ENCODE peak calls at places on chromosomes 4 and X, in four cellular contexts. One of them, this sample, is unnamed.

GRCh38 chr4:151644625-151645024 is 116.2 kb downstream of the GATB start:
- DNase-seq in GM12891: no peak
- DNase-seq in K562: peak
- DNase-seq in GM12878: no peak
- DNase-seq in this sample: no peak

GRCh38 chr4:168634276-168634802 is 137.5 kb downstream of the PALLD start:
- DNase-seq in GM12891: no peak
- DNase-seq in GM12878: no peak
- DNase-seq in K562: no peak
- DNase-seq in this sample: peak

GRCh38 chr4:102525556-102525955 is 24.4 kb downstream of the NFKB1 start:
- DNase-seq in GM12891: no peak
- DNase-seq in K562: no peak
- DNase-seq in GM12878: no peak
- DNase-seq in this sample: no peak

GRCh38 chrX:31227250-31227649 is 155.4 kb upstream of the FTHL17 start:
- DNase-seq in GM12891: no peak
- DNase-seq in K562: no peak
- DNase-seq in GM12878: no peak
- DNase-seq in this sample: no peak

GRCh38 chr4:108168672-108169562 is at the start of gene LEF1:
- DNase-seq in GM12878: no peak
- DNase-seq in GM12891: peak
- DNase-seq in K562: peak
- DNase-seq in this sample: no peak

GRCh38 chrX:10011261-10011931 is 44.2 kb downstream of the CLDN34 start:
- DNase-seq in K562: no peak
- DNase-seq in GM12891: no peak
- DNase-seq in GM12878: peak
- DNase-seq in this sample: no peak

GRCh38 chr4:110201502-110201901 is 3.1 kb upstream of the ELOVL6 start:
- DNase-seq in GM12891: no peak
- DNase-seq in K562: no peak
- DNase-seq in GM12878: no peak
- DNase-seq in this sample: no peak

GRCh38 chr4:27149541-27150212 is 289.0 kb downstream of the STIM2 start:
- DNase-seq in GM12891: no peak
- DNase-seq in GM12878: no peak
- DNase-seq in K562: no peak
- DNase-seq in this sample: no peak

GRCh38 chr4:85928775-85929585 is 430.9 kb downstream of the MAPK10 start:
- DNase-seq in K562: no peak
- DNase-seq in GM12878: peak
- DNase-seq in GM12891: no peak
- DNase-seq in this sample: no peak

GRCh38 chr4:3365871-3366842 is 73.3 kb downstream of the RGS12 start:
- DNase-seq in GM12891: no peak
- DNase-seq in GM12878: no peak
- DNase-seq in K562: no peak
- DNase-seq in this sample: no peak

GRCh38 chr4:35106091-35106734 is 1138.1 kb downstream of the ARAP2 start:
- DNase-seq in K562: no peak
- DNase-seq in GM12878: no peak
- DNase-seq in GM12891: no peak
- DNase-seq in this sample: no peak

GRCh38 chrX:122272011-122272410 is 912.1 kb upstream of the GRIA3 start:
- DNase-seq in GM12891: no peak
- DNase-seq in K562: no peak
- DNase-seq in GM12878: no peak
- DNase-seq in this sample: no peak

GRCh38 chrX:41180194-41180902 is 95.1 kb downstream of the USP9X start:
- DNase-seq in GM12878: peak
- DNase-seq in K562: peak
- DNase-seq in GM12891: peak
- DNase-seq in this sample: peak

GRCh38 chr4:138835833-138836521 is 179.6 kb upstream of the NOCT start:
- DNase-seq in GM12891: no peak
- DNase-seq in GM12878: no peak
- DNase-seq in K562: no peak
- DNase-seq in this sample: no peak

GRCh38 chrX:71671043-71671829 is 3.9 kb downstream of the LOC101059915 start:
- DNase-seq in K562: no peak
- DNase-seq in GM12891: no peak
- DNase-seq in GM12878: no peak
- DNase-seq in this sample: peak

DNA sequence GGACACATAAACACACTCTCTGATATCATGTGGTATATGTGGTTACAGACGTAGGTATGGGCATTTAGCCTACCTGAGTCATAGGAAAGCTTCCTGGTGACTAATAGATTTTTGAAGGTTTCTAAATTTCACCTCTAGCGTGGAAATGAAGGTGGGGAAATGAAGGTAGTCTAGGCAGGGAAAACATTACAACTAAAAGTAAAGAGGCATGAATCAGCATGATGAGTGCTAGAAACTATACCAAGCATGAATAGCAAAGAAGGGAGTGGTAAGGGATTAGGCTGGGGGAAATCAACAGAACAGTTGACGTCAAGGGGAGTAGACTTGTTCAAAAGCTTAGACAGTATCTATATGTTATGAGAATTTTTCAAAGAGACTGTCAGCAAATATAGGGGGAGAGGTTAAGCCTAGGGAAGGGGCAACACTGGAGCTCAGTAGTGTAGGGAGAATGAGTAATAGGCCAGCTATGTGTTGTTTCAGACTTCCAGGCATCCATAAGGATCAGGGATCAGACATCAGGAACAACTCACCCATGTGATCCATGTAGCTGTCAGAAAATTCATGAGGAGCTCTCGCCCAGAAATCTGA is 279.3 kb upstream of the DIPK2B start:
- DNase-seq in GM12878: no peak
- DNase-seq in GM12891: no peak
- DNase-seq in K562: no peak
- DNase-seq in this sample: no peak
- TF ChIP-seq SPI1 in GM12878: no peak
- TF ChIP-seq SPI1 in GM12891: no peak
- TF ChIP-seq SPI1 in K562: no peak
- TF ChIP-seq SPI1 in this sample: no peak

DNA sequence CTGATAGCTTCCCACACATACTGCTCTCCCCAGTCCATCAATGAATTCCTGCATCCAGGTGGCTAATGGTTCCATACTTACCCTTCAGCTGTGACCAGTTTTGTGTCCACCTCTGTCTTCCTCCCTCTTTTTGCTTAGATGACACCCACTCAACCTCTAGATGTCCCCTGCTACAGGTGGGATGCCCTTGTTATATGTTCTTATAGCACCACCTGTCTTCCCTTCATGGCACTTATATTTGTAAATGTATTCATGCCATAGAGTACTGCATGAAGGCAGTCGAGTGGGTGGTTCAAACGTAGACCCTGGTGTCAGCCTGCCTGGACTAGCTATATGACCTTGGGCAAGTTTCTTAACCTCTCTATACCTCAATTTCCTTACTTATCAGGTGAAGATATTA is 6.5 kb upstream of the USP46 start:
- DNase-seq in K562: no peak
- DNase-seq in GM12891: no peak
- DNase-seq in GM12878: no peak
- DNase-seq in this sample: no peak
- TF ChIP-seq SPI1 in K562: no peak
- TF ChIP-seq SPI1 in GM12891: no peak
- TF ChIP-seq SPI1 in GM12878: no peak
- TF ChIP-seq SPI1 in this sample: no peak

DNA sequence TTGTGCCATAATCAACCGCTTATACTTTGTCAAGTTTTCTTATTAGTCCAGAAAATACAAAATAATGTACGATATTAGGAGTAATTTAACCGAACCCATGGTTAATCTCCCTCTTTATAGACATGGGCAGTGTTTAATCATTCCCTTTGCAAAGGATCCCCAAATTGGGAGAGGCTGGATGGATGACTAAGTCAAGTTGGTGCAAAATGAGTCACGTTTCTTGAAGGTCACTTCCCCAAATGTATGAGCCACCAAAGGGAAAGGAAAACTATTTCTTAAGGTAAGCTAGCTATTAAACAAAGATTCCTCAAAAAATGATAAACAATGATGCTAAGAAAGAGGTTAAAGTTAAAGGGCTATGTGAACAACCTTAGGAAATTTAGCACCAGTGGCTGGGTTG is 17.5 kb downstream of the MAML3 start:
- DNase-seq in K562: no peak
- DNase-seq in GM12878: no peak
- DNase-seq in GM12891: no peak
- DNase-seq in this sample: no peak
- TF ChIP-seq SPI1 in K562: no peak
- TF ChIP-seq SPI1 in GM12878: no peak
- TF ChIP-seq SPI1 in GM12891: no peak
- TF ChIP-seq SPI1 in this sample: peak

GRCh38 chr4:141144207-141144606 is 10.9 kb upstream of the RNF150 start:
- DNase-seq in GM12891: no peak
- DNase-seq in GM12878: no peak
- DNase-seq in K562: no peak
- DNase-seq in this sample: no peak

GRCh38 chr4:141140271-141141205 is 7.3 kb upstream of the RNF150 start:
- DNase-seq in K562: no peak
- DNase-seq in GM12878: no peak
- DNase-seq in GM12891: no peak
- DNase-seq in this sample: no peak

GRCh38 chr4:141142423-141142822 is 9.2 kb upstream of the RNF150 start:
- DNase-seq in GM12891: no peak
- DNase-seq in K562: no peak
- DNase-seq in GM12878: no peak
- DNase-seq in this sample: no peak
- TF ChIP-seq SPI1 in GM12891: no peak
- TF ChIP-seq SPI1 in K562: no peak
- TF ChIP-seq SPI1 in GM12878: no peak
- TF ChIP-seq SPI1 in this sample: no peak

GRCh38 chr4:175935016-175935661 is 123.1 kb upstream of the GPM6A start:
- DNase-seq in GM12891: no peak
- DNase-seq in GM12878: no peak
- DNase-seq in K562: no peak
- DNase-seq in this sample: no peak
- TF ChIP-seq SPI1 in GM12891: no peak
- TF ChIP-seq SPI1 in GM12878: no peak
- TF ChIP-seq SPI1 in K562: no peak
- TF ChIP-seq SPI1 in this sample: no peak

DNA sequence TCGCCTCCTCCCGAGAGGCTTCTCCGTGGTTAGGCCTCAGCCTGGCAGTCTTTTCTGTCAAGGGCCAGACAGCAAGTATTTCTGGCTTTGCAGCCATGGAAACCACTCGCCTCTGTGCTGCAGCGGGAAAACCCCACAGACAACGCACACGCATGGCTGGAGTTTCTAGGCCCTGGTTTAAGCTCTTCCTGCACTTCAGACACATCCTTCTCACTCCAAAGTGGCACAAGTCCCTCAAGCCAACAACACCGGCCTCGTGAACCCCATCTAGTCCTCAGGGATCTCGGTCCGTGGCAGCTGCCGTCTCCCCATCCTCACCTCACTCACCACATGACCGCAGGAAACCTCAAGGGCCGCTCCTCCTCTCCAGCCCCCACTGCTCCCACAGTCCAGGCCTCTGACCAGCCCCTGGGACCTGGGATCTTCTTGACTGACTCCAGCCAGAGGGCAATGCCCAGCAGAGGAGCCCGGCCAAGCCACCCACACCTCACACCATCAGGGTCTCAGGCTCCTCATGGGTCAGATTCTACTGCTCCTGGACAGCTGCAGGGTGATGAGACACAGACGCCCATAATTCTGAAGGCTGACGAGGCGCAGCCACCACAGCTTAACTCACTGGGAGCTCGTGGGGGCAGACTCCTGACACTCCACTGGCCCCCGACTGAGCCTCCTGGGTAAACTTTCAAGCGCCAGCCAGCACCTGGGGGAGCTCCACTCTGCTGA is 21.7 kb downstream of the LETM1 start:
- DNase-seq in GM12878: peak
- DNase-seq in K562: no peak
- DNase-seq in GM12891: peak
- DNase-seq in this sample: no peak
- TF ChIP-seq SPI1 in GM12878: no peak
- TF ChIP-seq SPI1 in K562: no peak
- TF ChIP-seq SPI1 in GM12891: no peak
- TF ChIP-seq SPI1 in this sample: no peak

DNA sequence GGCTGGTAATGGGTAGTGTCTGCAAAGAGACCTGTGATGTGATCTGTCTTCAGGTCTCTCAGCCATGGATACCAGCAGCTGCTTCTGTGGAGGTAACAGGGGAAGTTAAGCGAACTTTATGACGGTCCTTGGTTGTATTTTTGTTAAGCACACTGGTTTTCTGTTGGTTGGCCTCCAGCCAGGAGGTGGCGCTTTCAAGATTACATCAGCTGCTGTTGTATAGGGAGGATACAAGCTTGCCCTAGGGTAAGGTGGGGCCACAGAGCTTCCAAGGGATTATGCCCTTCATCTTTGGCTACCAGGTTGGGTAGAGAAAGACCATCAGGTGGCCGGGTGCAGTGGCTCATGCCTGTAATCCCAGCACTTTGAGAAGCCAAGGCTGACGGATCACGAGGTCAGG is 834.2 kb upstream of the GALNTL6 start:
- DNase-seq in GM12878: no peak
- DNase-seq in K562: no peak
- DNase-seq in GM12891: no peak
- DNase-seq in this sample: no peak
- TF ChIP-seq SPI1 in GM12878: no peak
- TF ChIP-seq SPI1 in K562: no peak
- TF ChIP-seq SPI1 in GM12891: no peak
- TF ChIP-seq SPI1 in this sample: no peak

GRCh38 chr4:8392591-8393190 is 47.8 kb downstream of the ACOX3 start:
- DNase-seq in GM12878: no peak
- DNase-seq in GM12891: no peak
- DNase-seq in K562: no peak
- DNase-seq in this sample: no peak
- TF ChIP-seq SPI1 in GM12878: no peak
- TF ChIP-seq SPI1 in GM12891: no peak
- TF ChIP-seq SPI1 in K562: no peak
- TF ChIP-seq SPI1 in this sample: no peak

GRCh38 chr4:4867745-4868505 is 8.5 kb downstream of the MSX1 start:
- DNase-seq in GM12891: no peak
- DNase-seq in GM12878: no peak
- DNase-seq in K562: no peak
- DNase-seq in this sample: no peak
- TF ChIP-seq SPI1 in GM12891: no peak
- TF ChIP-seq SPI1 in GM12878: no peak
- TF ChIP-seq SPI1 in K562: no peak
- TF ChIP-seq SPI1 in this sample: no peak

GRCh38 chrX:120000490-120001246 is 57.1 kb upstream of the NKAP start:
- DNase-seq in K562: no peak
- DNase-seq in GM12878: no peak
- DNase-seq in GM12891: no peak
- DNase-seq in this sample: no peak
- TF ChIP-seq SPI1 in K562: no peak
- TF ChIP-seq SPI1 in GM12878: no peak
- TF ChIP-seq SPI1 in GM12891: no peak
- TF ChIP-seq SPI1 in this sample: no peak